ENCODE peak calls at places on chromosomes 1 and 21, in ten cellular contexts. F is cardiac muscle cell; C is EH; P is aorta; D is activated CD4-positive, alpha-beta T cell treated with anti-CD3 and anti-CD28 coated beads for 24 hours; S is dermis blood vessel endothelial cell; U is naive thymus-derived CD8-positive, alpha-beta T cell; W is COR-L47; Z is astrocyte of the spinal cord; R is activated gamma-delta T cell treated with anti-CD3 and anti-CD28 coated beads, Interleukin-2, amount 50 U/mL, for 16 hours. E is an unnamed sample.

GRCh38 chr1:32744063-32744410 is 41.5 kb upstream of the SYNC start:
- DNase-seq in F (no peak), C (no peak), P (no peak), D (no peak), S (no peak), U (no peak), W (no peak), Z (no peak), R (no peak), E (no peak)

GRCh38 chr1:87878873-87879272 is 550.2 kb downstream of the LMO4 start:
- DNase-seq in F (no peak), C (no peak), P (no peak), D (no peak), S (no peak), U (no peak), W (no peak), Z (no peak), R (no peak), E (no peak)

GRCh38 chr21:42550817-42551216 is 37.2 kb downstream of the SLC37A1 start:
- DNase-seq in F (no peak), C (no peak), P (no peak), D (no peak), S (no peak), U (no peak), W (no peak), Z (no peak), R (no peak), E (no peak)

GRCh38 chr1:11364170-11364569 is 91.2 kb downstream of the UBIAD1 start:
- DNase-seq in F (no peak), C (no peak), P (no peak), D (no peak), S (peak), U (no peak), W (no peak), Z (no peak), R (no peak), E (no peak)

GRCh38 chr21:36255650-36256047 is 64.3 kb upstream of the MORC3 start:
- DNase-seq in F (no peak), C (no peak), P (no peak), D (no peak), S (no peak), U (no peak), W (no peak), Z (no peak), R (no peak), E (no peak)

GRCh38 chr1:212954514-212954913 is 4.2 kb downstream of the VASH2 start:
- DNase-seq in F (no peak), C (no peak), P (no peak), D (no peak), S (no peak), U (no peak), W (no peak), Z (no peak), R (no peak), E (no peak)

GRCh38 chr1:183404456-183404855 is 13.7 kb downstream of the NMNAT2 start:
- DNase-seq in F (no peak), C (no peak), P (no peak), D (no peak), S (no peak), U (no peak), W (no peak), Z (no peak), R (no peak), E (no peak)

GRCh38 chr21:28927122-28927521 is 65.6 kb downstream of the LTN1 start:
- DNase-seq in F (no peak), C (no peak), P (no peak), D (no peak), S (no peak), U (no peak), W (no peak), Z (no peak), R (no peak), E (no peak)

GRCh38 chr1:15719721-15720120 is 16.3 kb upstream of the SLC25A34 start:
- DNase-seq in F (no peak), C (no peak), P (no peak), D (no peak), S (no peak), U (no peak), W (no peak), Z (no peak), R (no peak), E (no peak)

GRCh38 chr1:241688940-241689368 is 36.9 kb downstream of the WDR64 start:
- DNase-seq in F (peak), C (peak), P (no peak), D (no peak), S (no peak), U (no peak), W (no peak), Z (peak), R (no peak), E (peak)

GRCh38 chr1:111731956-111732355 is 7.2 kb downstream of the INKA2 start:
- DNase-seq in F (no peak), C (no peak), P (no peak), D (no peak), S (no peak), U (no peak), W (no peak), Z (no peak), R (no peak), E (no peak)

GRCh38 chr1:110689868-110690267 is 15.1 kb upstream of the KCNA3 start:
- DNase-seq in F (peak), C (no peak), P (no peak), D (no peak), S (no peak), U (no peak), W (no peak), Z (no peak), R (no peak), E (no peak)

GRCh38 chr1:111690306-111690617 is 48.9 kb downstream of the INKA2 start:
- DNase-seq in F (peak), C (peak), P (peak), D (no peak), S (peak), U (no peak), W (peak), Z (peak), R (no peak), E (peak)

GRCh38 chr1:22787636-22788035 is 77.0 kb downstream of the EPHB2 start:
- DNase-seq in F (no peak), C (no peak), P (no peak), D (no peak), S (no peak), U (no peak), W (no peak), Z (no peak), R (no peak), E (no peak)

E was measured in astrocyte of the hippocampus.